ENCODE peak calls at places on chromosome 11, in nine cellular contexts. One of them, this sample, is unnamed.

GRCh38 chr11:69662806-69663205 is 12.3 kb downstream of the LTO1 start:
- DNase-seq in heart left ventricle: peak; percentile 26
- DNase-seq in IMR-90: no peak
- DNase-seq in cardiac muscle cell: no peak
- DNase-seq in Panc1: no peak
- DNase-seq in thoracic aorta: no peak
- DNase-seq in transverse colon: no peak
- DNase-seq in colonic mucosa: no peak
- DNase-seq in stomach: no peak
- DNase-seq in this sample: no peak

GRCh38 chr11:36258730-36259360 is 30.4 kb downstream of the COMMD9 start:
- DNase-seq in heart left ventricle: peak; percentile 73
- DNase-seq in IMR-90: peak; percentile 77
- DNase-seq in cardiac muscle cell: peak; percentile 89
- DNase-seq in Panc1: peak; percentile 27
- DNase-seq in thoracic aorta: no peak
- DNase-seq in transverse colon: peak; percentile 32
- DNase-seq in colonic mucosa: peak; percentile 31
- DNase-seq in stomach: peak; percentile 48
- DNase-seq in this sample: no peak

GRCh38 chr11:134489728-134490127 is 77.7 kb upstream of the B3GAT1 start:
- DNase-seq in heart left ventricle: no peak
- DNase-seq in IMR-90: no peak
- DNase-seq in cardiac muscle cell: no peak
- DNase-seq in Panc1: no peak
- DNase-seq in thoracic aorta: no peak
- DNase-seq in transverse colon: no peak
- DNase-seq in colonic mucosa: no peak
- DNase-seq in stomach: no peak
- DNase-seq in this sample: no peak

GRCh38 chr11:127998421-127998820 is 588.9 kb downstream of the ETS1 start:
- DNase-seq in heart left ventricle: no peak
- DNase-seq in IMR-90: peak; percentile 45
- DNase-seq in cardiac muscle cell: no peak
- DNase-seq in Panc1: no peak
- DNase-seq in thoracic aorta: no peak
- DNase-seq in transverse colon: no peak
- DNase-seq in colonic mucosa: no peak
- DNase-seq in stomach: no peak
- DNase-seq in this sample: no peak

GRCh38 chr11:104661481-104661880 is 236.8 kb downstream of the CASP12 start:
- DNase-seq in heart left ventricle: no peak
- DNase-seq in IMR-90: no peak
- DNase-seq in cardiac muscle cell: peak; percentile 3
- DNase-seq in Panc1: no peak
- DNase-seq in thoracic aorta: no peak
- DNase-seq in transverse colon: no peak
- DNase-seq in colonic mucosa: no peak
- DNase-seq in stomach: no peak
- DNase-seq in this sample: no peak

GRCh38 chr11:33039274-33040126 is at the start of gene TCP11L1:
- DNase-seq in heart left ventricle: peak; percentile 97
- DNase-seq in IMR-90: peak; percentile 93
- DNase-seq in cardiac muscle cell: peak; percentile 97
- DNase-seq in Panc1: peak; percentile 51
- DNase-seq in thoracic aorta: peak; percentile 82
- DNase-seq in transverse colon: peak; percentile 93
- DNase-seq in colonic mucosa: peak; percentile 88
- DNase-seq in stomach: peak; percentile 73
- DNase-seq in this sample: peak; percentile 87

GRCh38 chr11:63944987-63945386 is 6.2 kb downstream of the NAA40 start:
- DNase-seq in heart left ventricle: no peak
- DNase-seq in IMR-90: no peak
- DNase-seq in cardiac muscle cell: no peak
- DNase-seq in Panc1: no peak
- DNase-seq in thoracic aorta: peak; percentile 12
- DNase-seq in transverse colon: peak; percentile 42
- DNase-seq in colonic mucosa: peak; percentile 38
- DNase-seq in stomach: no peak
- DNase-seq in this sample: no peak

GRCh38 chr11:67628710-67629385 is 889 bp downstream of the NUDT8 start:
- DNase-seq in heart left ventricle: no peak
- DNase-seq in IMR-90: no peak
- DNase-seq in cardiac muscle cell: no peak
- DNase-seq in Panc1: no peak
- DNase-seq in thoracic aorta: no peak
- DNase-seq in transverse colon: no peak
- DNase-seq in colonic mucosa: no peak
- DNase-seq in stomach: no peak
- DNase-seq in this sample: no peak

GRCh38 chr11:27328602-27329001 is 34.4 kb downstream of the CCDC34 start:
- DNase-seq in heart left ventricle: no peak
- DNase-seq in IMR-90: no peak
- DNase-seq in cardiac muscle cell: no peak
- DNase-seq in Panc1: no peak
- DNase-seq in thoracic aorta: no peak
- DNase-seq in transverse colon: no peak
- DNase-seq in colonic mucosa: no peak
- DNase-seq in stomach: no peak
- DNase-seq in this sample: no peak

GRCh38 chr11:35144103-35144741 is 5.3 kb downstream of the CD44 start:
- DNase-seq in heart left ventricle: no peak
- DNase-seq in IMR-90: peak; percentile 84
- DNase-seq in cardiac muscle cell: peak; percentile 66
- DNase-seq in Panc1: no peak
- DNase-seq in thoracic aorta: no peak
- DNase-seq in transverse colon: peak; percentile 64
- DNase-seq in colonic mucosa: no peak
- DNase-seq in stomach: peak; percentile 32
- DNase-seq in this sample: no peak

GRCh38 chr11:74681686-74682651 is 49.3 kb downstream of the CHRDL2 start:
- DNase-seq in heart left ventricle: no peak
- DNase-seq in IMR-90: peak; percentile 40
- DNase-seq in cardiac muscle cell: no peak
- DNase-seq in Panc1: no peak
- DNase-seq in thoracic aorta: no peak
- DNase-seq in transverse colon: peak; percentile 26
- DNase-seq in colonic mucosa: no peak
- DNase-seq in stomach: peak; percentile 81
- DNase-seq in this sample: no peak

GRCh38 chr11:128146926-128147605 is 440.3 kb downstream of the ETS1 start:
- DNase-seq in heart left ventricle: no peak
- DNase-seq in IMR-90: no peak
- DNase-seq in cardiac muscle cell: no peak
- DNase-seq in Panc1: no peak
- DNase-seq in thoracic aorta: no peak
- DNase-seq in transverse colon: no peak
- DNase-seq in colonic mucosa: no peak
- DNase-seq in stomach: no peak
- DNase-seq in this sample: no peak

GRCh38 chr11:88555829-88556202 is 218.3 kb upstream of the CTSC start:
- DNase-seq in heart left ventricle: no peak
- DNase-seq in IMR-90: peak; percentile 36
- DNase-seq in cardiac muscle cell: peak; percentile 70
- DNase-seq in Panc1: no peak
- DNase-seq in thoracic aorta: no peak
- DNase-seq in transverse colon: no peak
- DNase-seq in colonic mucosa: no peak
- DNase-seq in stomach: no peak
- DNase-seq in this sample: no peak
- TF ChIP-seq CTCF in heart left ventricle: no peak
- TF ChIP-seq CTCF in IMR-90: no peak
- TF ChIP-seq CTCF in cardiac muscle cell: no peak
- TF ChIP-seq CTCF in Panc1: no peak
- TF ChIP-seq CTCF in thoracic aorta: no peak
- TF ChIP-seq CTCF in transverse colon: no peak
- TF ChIP-seq CTCF in colonic mucosa: no peak
- TF ChIP-seq CTCF in stomach: no peak
- TF ChIP-seq CTCF in this sample: no peak

GRCh38 chr11:86515297-86516094 is 140.8 kb downstream of the CCDC81 start:
- DNase-seq in heart left ventricle: no peak
- DNase-seq in IMR-90: peak; percentile 91
- DNase-seq in cardiac muscle cell: peak; percentile 67
- DNase-seq in Panc1: peak; percentile 75
- DNase-seq in thoracic aorta: no peak
- DNase-seq in transverse colon: no peak
- DNase-seq in colonic mucosa: no peak
- DNase-seq in stomach: no peak
- DNase-seq in this sample: no peak

GRCh38 chr11:86511086-86511551 is 136.4 kb downstream of the CCDC81 start:
- DNase-seq in heart left ventricle: no peak
- DNase-seq in IMR-90: peak; percentile 79
- DNase-seq in cardiac muscle cell: peak; percentile 78
- DNase-seq in Panc1: no peak
- DNase-seq in thoracic aorta: no peak
- DNase-seq in transverse colon: no peak
- DNase-seq in colonic mucosa: peak; percentile 35
- DNase-seq in stomach: no peak
- DNase-seq in this sample: no peak

GRCh38 chr11:86513138-86513537 is 138.5 kb downstream of the CCDC81 start:
- DNase-seq in heart left ventricle: no peak
- DNase-seq in IMR-90: no peak
- DNase-seq in cardiac muscle cell: no peak
- DNase-seq in Panc1: no peak
- DNase-seq in thoracic aorta: no peak
- DNase-seq in transverse colon: no peak
- DNase-seq in colonic mucosa: no peak
- DNase-seq in stomach: no peak
- DNase-seq in this sample: no peak

GRCh38 chr11:86514453-86514852 is 139.8 kb downstream of the CCDC81 start:
- DNase-seq in heart left ventricle: no peak
- DNase-seq in IMR-90: no peak
- DNase-seq in cardiac muscle cell: no peak
- DNase-seq in Panc1: no peak
- DNase-seq in thoracic aorta: no peak
- DNase-seq in transverse colon: no peak
- DNase-seq in colonic mucosa: no peak
- DNase-seq in stomach: no peak
- DNase-seq in this sample: no peak

DNA sequence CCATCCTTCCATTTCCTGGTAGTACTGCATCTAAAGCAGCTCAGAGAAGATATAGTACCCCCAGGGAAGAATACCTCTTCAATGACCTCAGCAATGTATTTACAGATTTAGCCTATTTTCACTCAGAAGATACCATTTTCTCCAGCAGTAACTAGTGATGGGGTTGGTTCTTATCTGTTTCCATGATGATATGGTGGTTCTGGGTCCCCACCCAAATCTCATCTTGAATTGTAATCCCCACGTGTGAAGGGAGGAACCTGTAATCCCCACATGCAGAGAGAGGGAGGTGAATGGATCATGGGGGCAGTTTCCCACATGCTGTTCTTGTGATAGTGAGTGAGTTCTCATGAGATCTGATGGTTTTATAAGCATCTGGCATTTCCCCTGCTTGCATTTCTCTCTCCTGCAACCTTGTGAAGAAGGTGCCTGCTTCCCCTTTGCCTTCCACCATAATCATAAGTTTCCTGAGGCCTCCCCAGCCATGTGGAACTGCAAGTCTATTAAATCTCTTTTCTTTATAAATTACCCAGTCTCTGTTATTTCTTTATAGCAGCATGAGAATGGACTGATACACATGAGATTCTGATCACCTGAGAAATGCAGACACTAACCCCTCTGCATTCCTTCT is 139.2 kb downstream of the CCDC81 start:
- DNase-seq in heart left ventricle: no peak
- DNase-seq in IMR-90: no peak
- DNase-seq in cardiac muscle cell: no peak
- DNase-seq in Panc1: no peak
- DNase-seq in thoracic aorta: no peak
- DNase-seq in transverse colon: no peak
- DNase-seq in colonic mucosa: no peak
- DNase-seq in stomach: no peak
- DNase-seq in this sample: no peak
- H3K27ac ChIP-seq in heart left ventricle: no peak overlapping the region
- H3K27ac ChIP-seq in IMR-90: no peak overlapping the region
- H3K27ac ChIP-seq in cardiac muscle cell: peak overlapping the region; percentile 74
- H3K27ac ChIP-seq in Panc1: peak overlapping the region; percentile 72
- H3K27ac ChIP-seq in thoracic aorta: no peak overlapping the region
- H3K27ac ChIP-seq in transverse colon: no peak overlapping the region
- H3K27ac ChIP-seq in colonic mucosa: no peak overlapping the region
- H3K27ac ChIP-seq in stomach: no peak overlapping the region
- H3K27ac ChIP-seq in this sample: no peak overlapping the region

GRCh38 chr11:71371674-71372069 is 76.5 kb downstream of the DHCR7 start:
- DNase-seq in heart left ventricle: no peak
- DNase-seq in IMR-90: no peak
- DNase-seq in cardiac muscle cell: no peak
- DNase-seq in Panc1: no peak
- DNase-seq in thoracic aorta: no peak
- DNase-seq in transverse colon: no peak
- DNase-seq in colonic mucosa: no peak
- DNase-seq in stomach: no peak
- DNase-seq in this sample: no peak

GRCh38 chr11:71370895-71371673 is 77.1 kb downstream of the DHCR7 start:
- DNase-seq in heart left ventricle: no peak
- DNase-seq in IMR-90: no peak
- DNase-seq in cardiac muscle cell: no peak
- DNase-seq in Panc1: no peak
- DNase-seq in thoracic aorta: no peak
- DNase-seq in transverse colon: no peak
- DNase-seq in colonic mucosa: no peak
- DNase-seq in stomach: no peak
- DNase-seq in this sample: no peak

GRCh38 chr11:71373791-71374454 is 74.3 kb downstream of the DHCR7 start:
- DNase-seq in heart left ventricle: no peak
- DNase-seq in IMR-90: no peak
- DNase-seq in cardiac muscle cell: no peak
- DNase-seq in Panc1: no peak
- DNase-seq in thoracic aorta: no peak
- DNase-seq in transverse colon: no peak
- DNase-seq in colonic mucosa: no peak
- DNase-seq in stomach: no peak
- DNase-seq in this sample: no peak

GRCh38 chr11:71370020-71370747 is 78.0 kb downstream of the DHCR7 start:
- DNase-seq in heart left ventricle: no peak
- DNase-seq in IMR-90: no peak
- DNase-seq in cardiac muscle cell: no peak
- DNase-seq in Panc1: no peak
- DNase-seq in thoracic aorta: no peak
- DNase-seq in transverse colon: no peak
- DNase-seq in colonic mucosa: no peak
- DNase-seq in stomach: no peak
- DNase-seq in this sample: no peak

GRCh38 chr11:71372693-71373657 is 75.2 kb downstream of the DHCR7 start:
- DNase-seq in heart left ventricle: no peak
- DNase-seq in IMR-90: peak; percentile 50
- DNase-seq in cardiac muscle cell: peak; percentile 37
- DNase-seq in Panc1: peak; percentile 5
- DNase-seq in thoracic aorta: no peak
- DNase-seq in transverse colon: no peak
- DNase-seq in colonic mucosa: no peak
- DNase-seq in stomach: no peak
- DNase-seq in this sample: no peak
- H3K4me3 ChIP-seq in heart left ventricle: no peak overlapping the region
- H3K4me3 ChIP-seq in IMR-90: no peak overlapping the region
- H3K4me3 ChIP-seq in cardiac muscle cell: no peak overlapping the region
- H3K4me3 ChIP-seq in Panc1: no peak overlapping the region
- H3K4me3 ChIP-seq in thoracic aorta: no peak overlapping the region
- H3K4me3 ChIP-seq in transverse colon: no peak overlapping the region
- H3K4me3 ChIP-seq in colonic mucosa: no peak overlapping the region
- H3K4me3 ChIP-seq in stomach: no peak overlapping the region
- H3K4me3 ChIP-seq in this sample: no peak overlapping the region

GRCh38 chr11:79371152-79371551 is 69.7 kb downstream of the TENM4 start:
- DNase-seq in heart left ventricle: no peak
- DNase-seq in IMR-90: no peak
- DNase-seq in cardiac muscle cell: no peak
- DNase-seq in Panc1: no peak
- DNase-seq in thoracic aorta: no peak
- DNase-seq in transverse colon: no peak
- DNase-seq in colonic mucosa: no peak
- DNase-seq in stomach: no peak
- DNase-seq in this sample: no peak
- TF ChIP-seq CTCF in heart left ventricle: no peak
- TF ChIP-seq CTCF in IMR-90: no peak
- TF ChIP-seq CTCF in cardiac muscle cell: no peak
- TF ChIP-seq CTCF in Panc1: no peak
- TF ChIP-seq CTCF in thoracic aorta: no peak
- TF ChIP-seq CTCF in transverse colon: no peak
- TF ChIP-seq CTCF in colonic mucosa: no peak
- TF ChIP-seq CTCF in stomach: no peak
- TF ChIP-seq CTCF in this sample: no peak

This sample was measured in CD8-positive, alpha-beta T cell.